ENCODE peak calls at places on chromosomes 2 and 18, in five cellular contexts. C is PC-3, Q is D721Med, A is left ventricle myocardium superior, D is brain microvascular endothelial cell. U is an unnamed sample.

GRCh38 chr2:10646153-10646552 is 43.6 kb downstream of the NOL10 start:
- DNase-seq in D (no peak), Q (no peak), C (peak), A (no peak), U (peak)

GRCh38 chr2:227871375-227871788 is at the start of gene DAW1:
- DNase-seq in D (peak), C (no peak), A (peak), Q (no peak), U (peak)

GRCh38 chr2:238225911-238226697 is 13.7 kb downstream of the HES6 start:
- DNase-seq in C (no peak), Q (no peak), A (peak), D (peak), U (peak)

GRCh38 chr2:60282886-60283285 is 270.6 kb downstream of the BCL11A start:
- DNase-seq in C (no peak), D (no peak), Q (no peak), A (no peak), U (no peak)

GRCh38 chr18:22980394-22980793 is 47.3 kb downstream of the RBBP8 start:
- DNase-seq in C (no peak), D (no peak), A (no peak), Q (no peak), U (no peak)

GRCh38 chr2:23695214-23696162 is 231.4 kb downstream of the ATAD2B start:
- DNase-seq in C (no peak), D (no peak), A (peak), Q (no peak), U (no peak)

GRCh38 chr2:100520224-100520623 is 42.6 kb upstream of the PDCL3 start:
- DNase-seq in C (peak), Q (no peak), A (no peak), D (no peak), U (no peak)

GRCh38 chr18:61502472-61502871 is 169.2 kb downstream of the CDH20 start:
- DNase-seq in C (peak), Q (peak), D (peak), A (no peak), U (peak)

GRCh38 chr18:3610818-3611217 is 160.8 kb downstream of the TGIF1 start:
- DNase-seq in D (no peak), C (no peak), Q (no peak), A (no peak), U (no peak)

GRCh38 chr2:96580771-96581170 is 44.2 kb downstream of the ARID5A start:
- DNase-seq in C (peak), A (peak), Q (no peak), D (no peak), U (no peak)

GRCh38 chr2:133557624-133558023 is 10.6 kb downstream of the NCKAP5 start:
- DNase-seq in A (no peak), C (no peak), D (no peak), Q (no peak), U (no peak)

GRCh38 chr18:24987271-24987932 is 364.6 kb downstream of the ZNF521 start:
- DNase-seq in D (no peak), A (peak), Q (no peak), C (no peak), U (peak)

GRCh38 chr2:138698428-138698827 is 81.8 kb downstream of the NXPH2 start:
- DNase-seq in D (no peak), Q (no peak), C (no peak), A (no peak), U (no peak)

GRCh38 chr2:10966741-10967140 is 55.0 kb downstream of the KCNF1 start:
- DNase-seq in C (no peak), A (no peak), Q (no peak), D (no peak), U (no peak)

GRCh38 chr2:216519154-216519762 is 20.6 kb downstream of the RPL37A start:
- DNase-seq in D (peak), A (no peak), C (peak), Q (no peak), U (peak)

GRCh38 chr2:205474746-205475145 is 207.6 kb upstream of the NRP2 start:
- DNase-seq in A (no peak), C (peak), Q (no peak), D (peak), U (no peak)

GRCh38 chr2:71923887-71924533 is 223.7 kb downstream of the CYP26B1 start:
- DNase-seq in C (peak), A (peak), Q (peak), D (peak), U (peak)

GRCh38 chr2:23602113-23602512 is 217.1 kb downstream of the KLHL29 start:
- DNase-seq in D (peak), A (peak), Q (no peak), C (peak), U (no peak)

GRCh38 chr2:200345917-200346316 is 39.4 kb downstream of the SPATS2L start:
- DNase-seq in C (no peak), Q (no peak), A (no peak), D (no peak), U (no peak)

GRCh38 chr2:60064687-60065361 is 488.6 kb downstream of the BCL11A start:
- DNase-seq in A (no peak), C (no peak), Q (no peak), D (no peak), U (no peak)

GRCh38 chr18:8063733-8064132 is 496.6 kb downstream of the PTPRM start:
- DNase-seq in Q (no peak), A (no peak), D (no peak), C (peak), U (no peak)

GRCh38 chr2:239908308-239908707 is 116.8 kb downstream of the NDUFA10 start:
- DNase-seq in A (no peak), D (no peak), C (no peak), Q (no peak), U (no peak)

GRCh38 chr2:222313816-222314215 is 15.0 kb upstream of the PAX3 start:
- DNase-seq in A (no peak), C (no peak), Q (no peak), D (no peak), U (no peak)

GRCh38 chr2:172943563-172943962 is 132.1 kb upstream of the MAP3K20 start:
- DNase-seq in C (no peak), Q (no peak), D (no peak), A (no peak), U (no peak)

GRCh38 chr2:239026711-239027430 is 179.0 kb downstream of the TWIST2 start:
- DNase-seq in D (no peak), C (no peak), Q (no peak), A (peak), U (no peak)

GRCh38 chr18:53193870-53194269 is 853.9 kb downstream of the DCC start:
- DNase-seq in D (no peak), Q (no peak), C (no peak), A (no peak), U (no peak)

U was measured in AG08396.